ENCODE peak calls at places on chromosomes 2 and 18, in six cellular contexts. N is bronchial epithelial cell, I is tibial nerve, X is ovary, R is thoracic aorta, E is choroid plexus epithelial cell. K is an unnamed sample.

GRCh38 chr2:237827421-237827987 is 28.9 kb downstream of the RBM44 start:
- DNase-seq in N (no peak), I (no peak), X (no peak), R (no peak), E (no peak), K (no peak)

GRCh38 chr2:108268001-108268400 is 20.7 kb upstream of the SULT1C2 start:
- DNase-seq in N (peak), I (no peak), X (no peak), R (no peak), E (peak), K (no peak)

GRCh38 chr18:35289293-35290069 is 548 bp downstream of the ZSCAN30 start:
- DNase-seq in N (peak), I (no peak), X (peak), R (no peak), E (no peak), K (no peak)

GRCh38 chr2:150889141-150889540 is 372.5 kb downstream of the RBM43 start:
- DNase-seq in N (peak), I (no peak), X (no peak), R (no peak), E (no peak), K (no peak)

GRCh38 chr2:230400041-230400440 is 16.0 kb upstream of the SP100 start:
- DNase-seq in N (no peak), I (no peak), X (no peak), R (no peak), E (no peak), K (no peak)

GRCh38 chr2:12606472-12607000 is 110.2 kb upstream of the TRIB2 start:
- DNase-seq in N (no peak), I (no peak), X (no peak), R (no peak), E (peak), K (no peak)

GRCh38 chr2:227460079-227460485 is 11.9 kb upstream of the AGFG1 start:
- DNase-seq in N (no peak), I (no peak), X (no peak), R (no peak), E (peak), K (no peak)

GRCh38 chr2:233079473-233079877 is 19.3 kb downstream of the INPP5D start:
- DNase-seq in N (no peak), I (no peak), X (no peak), R (no peak), E (no peak), K (no peak)

GRCh38 chr2:217672472-217672871 is 330.3 kb downstream of the TNS1 start:
- DNase-seq in N (peak), I (no peak), X (no peak), R (no peak), E (no peak), K (no peak)

GRCh38 chr2:224971214-224971613 is 71.1 kb downstream of the DOCK10 start:
- DNase-seq in N (peak), I (no peak), X (no peak), R (no peak), E (no peak), K (no peak)

GRCh38 chr2:46145840-46146239 is 151.4 kb upstream of the EPAS1 start:
- DNase-seq in N (no peak), I (no peak), X (no peak), R (no peak), E (no peak), K (no peak)

GRCh38 chr2:226603606-226604005 is 196.0 kb downstream of the IRS1 start:
- DNase-seq in N (no peak), I (no peak), X (no peak), R (no peak), E (no peak), K (no peak)

GRCh38 chr18:46324556-46324955 is 220.4 kb downstream of the HAUS1 start:
- DNase-seq in N (peak), I (no peak), X (no peak), R (no peak), E (peak), K (no peak)

GRCh38 chr2:228731517-228731916 is 539.6 kb downstream of the PID1 start:
- DNase-seq in N (peak), I (peak), X (no peak), R (peak), E (peak), K (no peak)

GRCh38 chr2:29698216-29698615 is 223.2 kb downstream of the ALK start:
- DNase-seq in N (peak), I (no peak), X (no peak), R (no peak), E (no peak), K (no peak)

GRCh38 chr2:239873656-239874635 is 151.2 kb downstream of the NDUFA10 start:
- DNase-seq in N (no peak), I (peak), X (no peak), R (no peak), E (no peak), K (no peak)

GRCh38 chr2:30373881-30374302 is 73.2 kb upstream of the LCLAT1 start:
- DNase-seq in N (peak), I (no peak), X (no peak), R (no peak), E (no peak), K (no peak)

GRCh38 chr2:132374961-132375360 is 41.6 kb upstream of the GPR39 start:
- DNase-seq in N (no peak), I (peak), X (no peak), R (no peak), E (peak), K (no peak)

GRCh38 chr2:45889053-45889452 is 237.6 kb downstream of the PRKCE start:
- DNase-seq in N (no peak), I (peak), X (no peak), R (no peak), E (peak), K (no peak)

GRCh38 chr2:77813614-77814013 is 291.4 kb upstream of the LRRTM4 start:
- DNase-seq in N (no peak), I (no peak), X (no peak), R (no peak), E (no peak), K (no peak)

GRCh38 chr2:200177971-200178911 is 128.3 kb upstream of the SPATS2L start:
- DNase-seq in N (no peak), I (no peak), X (peak), R (no peak), E (peak), K (no peak)

GRCh38 chr2:46700435-46700834 is 215.2 kb downstream of the MCFD2 start:
- DNase-seq in N (no peak), I (no peak), X (no peak), R (no peak), E (no peak), K (no peak)

GRCh38 chr18:59123588-59124369 is 15.9 kb upstream of the SEC11C start:
- DNase-seq in N (peak), I (no peak), X (no peak), R (no peak), E (peak), K (no peak)

GRCh38 chr2:19494241-19494640 is 135.8 kb upstream of the OSR1 start:
- DNase-seq in N (no peak), I (no peak), X (no peak), R (no peak), E (no peak), K (no peak)

GRCh38 chr2:19496646-19497045 is 138.2 kb upstream of the OSR1 start:
- DNase-seq in N (no peak), I (no peak), X (no peak), R (no peak), E (no peak), K (no peak)
- TF ChIP-seq CTCF in N (no peak), I (no peak), X (no peak), R (no peak), E (no peak), K (no peak)

GRCh38 chr2:135600915-135601314 is 69.6 kb downstream of the R3HDM1 start:
- DNase-seq in N (peak), I (no peak), X (no peak), R (no peak), E (peak), K (no peak)
- TF ChIP-seq CTCF in N (no peak), I (no peak), X (no peak), R (no peak), E (peak), K (peak)

DNA sequence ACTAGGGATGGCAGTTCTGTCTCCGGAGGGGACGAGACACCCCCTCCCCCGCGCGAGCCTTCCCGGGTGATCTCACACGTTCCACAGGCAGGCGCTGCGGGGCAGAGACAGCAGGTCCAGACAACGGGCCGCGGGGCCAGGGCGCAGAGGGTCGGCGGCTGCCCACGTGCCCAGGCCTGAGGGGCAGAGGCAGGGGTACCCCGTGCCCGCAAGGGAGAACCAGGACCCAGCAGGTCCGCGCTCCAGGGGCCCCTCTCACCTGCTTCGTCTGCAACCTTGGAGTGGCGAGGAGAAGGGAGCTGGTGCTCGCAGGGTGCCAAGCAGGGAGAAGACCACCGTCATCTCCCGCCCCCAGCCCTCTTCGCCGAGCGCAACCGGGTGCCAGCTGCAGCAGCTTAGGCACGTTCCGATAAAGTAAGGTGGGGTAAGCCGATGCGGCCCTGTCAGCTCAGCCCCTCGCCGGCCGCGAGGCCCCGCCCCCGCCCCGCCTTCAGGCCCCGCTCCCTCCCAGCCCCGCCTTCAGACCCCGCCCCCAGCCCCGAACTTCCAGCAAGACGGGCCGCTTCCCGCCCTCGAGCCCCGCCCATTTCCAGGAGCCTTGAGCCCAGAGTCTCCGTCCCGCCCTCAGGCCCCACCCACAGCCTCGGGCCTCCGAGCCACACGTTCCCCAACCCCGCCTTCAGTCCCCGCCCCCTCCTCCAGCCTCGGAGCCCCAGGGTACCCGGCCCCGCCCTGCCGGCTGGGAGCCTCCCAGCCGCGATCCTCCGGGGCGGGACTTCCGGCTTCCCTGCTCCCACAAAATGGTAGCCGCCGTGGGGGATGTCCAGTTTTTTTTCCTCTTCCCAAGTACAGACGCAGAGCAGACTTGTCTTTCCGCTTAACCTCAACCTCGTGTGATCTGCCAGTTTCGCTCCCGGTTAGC is at the start of gene GPR155:
- DNase-seq in N (peak), I (peak), X (peak), R (peak), E (peak), K (peak)
- TF ChIP-seq CTCF in N (peak), I (no peak), X (peak), R (no peak), E (peak), K (no peak)

GRCh38 chr2:44615950-44616518 is 254.3 kb downstream of the CAMKMT start:
- DNase-seq in N (no peak), I (no peak), X (no peak), R (no peak), E (no peak), K (no peak)
- TF ChIP-seq CTCF in N (no peak), I (no peak), X (no peak), R (no peak), E (no peak), K (no peak)

GRCh38 chr2:71988170-71988569 is 159.5 kb downstream of the CYP26B1 start:
- DNase-seq in N (no peak), I (no peak), X (no peak), R (no peak), E (no peak), K (no peak)
- TF ChIP-seq CTCF in N (no peak), I (no peak), X (no peak), R (no peak), E (no peak), K (no peak)

DNA sequence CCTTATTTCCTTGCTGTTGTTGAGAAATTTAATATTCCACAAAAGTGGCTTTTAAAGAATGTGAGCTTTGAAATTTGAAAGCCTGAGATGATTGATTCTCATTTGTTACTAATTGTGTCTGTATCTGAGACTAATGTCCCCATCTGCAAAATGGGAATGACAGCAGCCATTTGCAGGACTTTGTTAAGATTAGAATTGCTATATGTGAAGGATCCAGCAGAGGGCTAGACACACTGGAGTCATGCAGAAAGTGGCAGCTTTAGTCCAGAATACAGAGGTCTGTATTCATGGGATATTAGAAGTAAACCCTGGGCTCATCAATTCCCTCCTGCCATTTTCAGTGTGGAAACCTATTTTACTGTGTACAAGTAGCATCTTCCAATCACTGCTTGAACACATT is 296.5 kb upstream of the GYPC start:
- DNase-seq in N (no peak), I (peak), X (no peak), R (no peak), E (peak), K (no peak)
- TF ChIP-seq CTCF in N (no peak), I (no peak), X (no peak), R (no peak), E (peak), K (no peak)

DNA sequence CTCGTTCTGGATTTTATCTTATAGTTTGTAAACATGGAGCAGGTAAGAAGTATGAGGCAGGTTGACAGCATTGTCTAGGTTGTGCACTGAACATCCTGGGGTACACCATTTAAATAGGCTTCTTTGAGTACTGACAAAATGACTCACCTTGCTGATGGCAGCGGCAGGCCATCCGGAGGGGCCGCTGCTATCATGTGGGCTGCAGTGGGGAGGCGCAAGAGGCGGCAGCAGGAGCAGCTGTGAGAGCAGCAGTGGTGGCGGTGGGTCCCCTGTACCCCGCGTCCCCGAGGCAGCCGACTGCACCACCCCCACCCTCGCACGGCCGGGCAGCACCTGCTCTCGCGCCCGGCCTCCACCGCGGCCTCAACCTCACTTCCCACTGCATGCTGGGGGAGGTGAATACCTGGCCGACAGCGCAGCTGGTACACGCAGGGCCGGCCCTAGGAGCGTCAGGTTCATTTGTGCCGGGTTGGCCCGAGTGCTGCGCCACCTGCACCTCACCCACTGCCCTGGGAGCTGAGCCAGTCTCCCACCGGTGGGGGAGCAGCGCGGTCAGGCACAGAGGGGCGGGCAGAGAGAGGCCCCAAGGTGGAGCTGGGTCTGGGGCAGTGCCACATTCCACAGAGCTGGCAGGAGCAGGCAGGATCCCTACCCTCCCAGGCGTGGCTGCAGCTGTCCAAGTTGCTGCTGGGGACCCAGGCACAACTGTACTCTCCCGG is 154.5 kb upstream of the RBMS1 start:
- DNase-seq in N (peak), I (no peak), X (no peak), R (no peak), E (no peak), K (no peak)
- TF ChIP-seq CTCF in N (no peak), I (no peak), X (no peak), R (no peak), E (no peak), K (no peak)

K was measured in D721Med.